ENCODE peak calls at places on chromosomes 1 and 21, in seven cellular contexts. T, W, C, S, B, Z and J are unnamed samples. For H3K27me3, the result is how much of the 10 kb centered on the place peaks cover.

GRCh38 chr1:27503961-27504587 is 14.1 kb upstream of the WASF2 start:
- DNase-seq in T (no peak), W (peak), C (no peak), S (no peak), B (no peak), Z (no peak), J (no peak)

GRCh38 chr1:221574529-221574928 is 167.4 kb downstream of the DUSP10 start:
- DNase-seq in T (no peak), W (no peak), C (no peak), S (no peak), B (no peak), Z (no peak), J (no peak)

GRCh38 chr1:2014181-2014580 is 5.0 kb upstream of the GABRD start:
- DNase-seq in T (no peak), W (no peak), C (no peak), S (no peak), B (no peak), Z (no peak), J (no peak)

GRCh38 chr1:245822997-245823396 is 668.2 kb downstream of the KIF26B start:
- DNase-seq in T (no peak), W (no peak), C (no peak), S (peak), B (peak), Z (no peak), J (no peak)

GRCh38 chr1:23667411-23667810 is 24.2 kb upstream of the RPL11 start:
- DNase-seq in T (no peak), W (no peak), C (no peak), S (no peak), B (no peak), Z (no peak), J (no peak)

GRCh38 chr1:109786107-109786470 is 22.4 kb upstream of the EPS8L3 start:
- DNase-seq in T (no peak), W (no peak), C (no peak), S (no peak), B (no peak), Z (no peak), J (no peak)

GRCh38 chr1:59071289-59071688 is 225.6 kb upstream of the FGGY start:
- DNase-seq in T (no peak), W (no peak), C (no peak), S (no peak), B (no peak), Z (no peak), J (no peak)

GRCh38 chr1:84969489-84970250 is 27.2 kb downstream of the MCOLN2 start:
- DNase-seq in T (no peak), W (no peak), C (no peak), S (no peak), B (no peak), Z (no peak), J (no peak)

GRCh38 chr1:176531896-176532892 is 69.2 kb downstream of the PAPPA2 start:
- DNase-seq in T (no peak), W (no peak), C (no peak), S (no peak), B (no peak), Z (no peak), J (no peak)

GRCh38 chr1:164728719-164729118 is 169.7 kb downstream of the PBX1 start:
- DNase-seq in T (no peak), W (no peak), C (no peak), S (no peak), B (no peak), Z (no peak), J (no peak)

GRCh38 chr1:17744666-17745563 is 10.2 kb upstream of the ACTL8 start:
- DNase-seq in T (no peak), W (no peak), C (no peak), S (no peak), B (no peak), Z (no peak), J (no peak)

GRCh38 chr1:222736972-222737371 is at the start of gene FAM177B:
- DNase-seq in T (no peak), W (no peak), C (no peak), S (no peak), B (no peak), Z (no peak), J (no peak)

GRCh38 chr1:207815913-207816312 is 64.1 kb downstream of the CD46 start:
- DNase-seq in T (no peak), W (no peak), C (no peak), S (no peak), B (no peak), Z (no peak), J (no peak)

GRCh38 chr1:109275706-109276345 is 7.1 kb downstream of the PSRC1 start:
- DNase-seq in T (no peak), W (no peak), C (no peak), S (no peak), B (no peak), Z (peak), J (no peak)

GRCh38 chr1:86394416-86394815 is 1.7 kb downstream of the ODF2L start:
- DNase-seq in T (no peak), W (no peak), C (no peak), S (no peak), B (no peak), Z (no peak), J (no peak)

GRCh38 chr1:215200121-215200520 is 117.6 kb downstream of the KCNK2 start:
- DNase-seq in T (no peak), W (no peak), C (no peak), S (no peak), B (no peak), Z (no peak), J (no peak)

GRCh38 chr21:42747267-42747701 is 93.9 kb downstream of the PDE9A start:
- DNase-seq in T (no peak), W (no peak), C (no peak), S (no peak), B (no peak), Z (no peak), J (no peak)

GRCh38 chr1:54519709-54520108 is 28.3 kb upstream of the ACOT11 start:
- DNase-seq in T (no peak), W (no peak), C (no peak), S (no peak), B (no peak), Z (peak), J (no peak)

GRCh38 chr1:84433253-84434080 is 35.2 kb downstream of the DNASE2B start:
- DNase-seq in T (peak), W (no peak), C (no peak), S (peak), B (peak), Z (peak), J (peak)

GRCh38 chr1:81004011-81004410 is 796.7 kb upstream of the ADGRL2 start:
- DNase-seq in T (no peak), W (no peak), C (no peak), S (no peak), B (no peak), Z (no peak), J (no peak)

GRCh38 chr1:112700290-112701226 is 6.4 kb downstream of the RHOC start:
- DNase-seq in T (peak), W (peak), C (peak), S (peak), B (peak), Z (peak), J (peak)

GRCh38 chr1:41735587-41736290 is 183.0 kb downstream of the HIVEP3 start:
- DNase-seq in T (no peak), W (no peak), C (no peak), S (no peak), B (no peak), Z (no peak), J (no peak)

GRCh38 chr1:168135982-168136708 is 585 bp downstream of the GPR161 start:
- DNase-seq in T (peak), W (peak), C (no peak), S (no peak), B (peak), Z (peak), J (peak)

GRCh38 chr1:200473698-200474371 is 64.0 kb upstream of the ZNF281 start:
- DNase-seq in T (no peak), W (no peak), C (no peak), S (no peak), B (no peak), Z (peak), J (no peak)

GRCh38 chr1:180248731-180249681 is 18.9 kb downstream of the LHX4 start:
- DNase-seq in T (no peak), W (no peak), C (no peak), S (no peak), B (no peak), Z (peak), J (no peak)

GRCh38 chr1:43121251-43121650 is 50.8 kb downstream of the EBNA1BP2 start:
- DNase-seq in T (no peak), W (no peak), C (no peak), S (no peak), B (no peak), Z (no peak), J (no peak)

GRCh38 chr1:191695865-191696264 is 462.4 kb upstream of the RGS18 start:
- DNase-seq in T (no peak), W (no peak), C (no peak), S (no peak), B (no peak), Z (no peak), J (no peak)

GRCh38 chr1:24696033-24696755 is 49.1 kb upstream of the CLIC4 start:
- DNase-seq in T (no peak), W (no peak), C (no peak), S (no peak), B (no peak), Z (no peak), J (no peak)

GRCh38 chr1:6988796-6989195 is 203.5 kb downstream of the CAMTA1 start:
- DNase-seq in T (no peak), W (no peak), C (peak), S (no peak), B (no peak), Z (no peak), J (no peak)

GRCh38 chr21:15250384-15250783 is 185.6 kb upstream of the NRIP1 start:
- DNase-seq in T (no peak), W (no peak), C (no peak), S (no peak), B (no peak), Z (no peak), J (no peak)

GRCh38 chr1:100543640-100544039 is 5.7 kb downstream of the GPR88 start:
- DNase-seq in T (no peak), W (no peak), C (no peak), S (no peak), B (no peak), Z (peak), J (peak)

DNA sequence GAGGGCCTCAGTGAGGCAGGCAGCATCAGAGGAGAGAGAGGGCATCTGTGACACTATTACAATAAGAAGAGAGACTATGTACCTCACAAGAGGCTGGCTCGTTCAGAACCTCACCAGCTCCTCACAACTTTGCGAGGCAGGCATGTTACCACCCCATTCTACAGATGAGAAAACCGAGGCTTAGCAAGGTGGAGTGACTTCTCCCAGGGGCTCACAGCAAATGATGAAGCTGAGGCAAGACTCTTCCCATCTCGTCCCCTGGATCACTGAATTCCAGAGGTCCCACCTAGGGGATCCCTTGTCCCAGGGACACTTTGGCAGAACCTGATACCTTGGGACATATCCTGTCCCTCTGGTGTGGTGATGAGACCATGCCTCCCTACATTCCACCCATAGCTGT is 64.4 kb downstream of the DISP3 start:
- DNase-seq in T (no peak), W (no peak), C (no peak), S (no peak), B (no peak), Z (no peak), J (no peak)
- H3K27me3 ChIP-seq in T (under half), W (under half), C (under half), S (under half), B (half or more), Z (under half), J (under half)

DNA sequence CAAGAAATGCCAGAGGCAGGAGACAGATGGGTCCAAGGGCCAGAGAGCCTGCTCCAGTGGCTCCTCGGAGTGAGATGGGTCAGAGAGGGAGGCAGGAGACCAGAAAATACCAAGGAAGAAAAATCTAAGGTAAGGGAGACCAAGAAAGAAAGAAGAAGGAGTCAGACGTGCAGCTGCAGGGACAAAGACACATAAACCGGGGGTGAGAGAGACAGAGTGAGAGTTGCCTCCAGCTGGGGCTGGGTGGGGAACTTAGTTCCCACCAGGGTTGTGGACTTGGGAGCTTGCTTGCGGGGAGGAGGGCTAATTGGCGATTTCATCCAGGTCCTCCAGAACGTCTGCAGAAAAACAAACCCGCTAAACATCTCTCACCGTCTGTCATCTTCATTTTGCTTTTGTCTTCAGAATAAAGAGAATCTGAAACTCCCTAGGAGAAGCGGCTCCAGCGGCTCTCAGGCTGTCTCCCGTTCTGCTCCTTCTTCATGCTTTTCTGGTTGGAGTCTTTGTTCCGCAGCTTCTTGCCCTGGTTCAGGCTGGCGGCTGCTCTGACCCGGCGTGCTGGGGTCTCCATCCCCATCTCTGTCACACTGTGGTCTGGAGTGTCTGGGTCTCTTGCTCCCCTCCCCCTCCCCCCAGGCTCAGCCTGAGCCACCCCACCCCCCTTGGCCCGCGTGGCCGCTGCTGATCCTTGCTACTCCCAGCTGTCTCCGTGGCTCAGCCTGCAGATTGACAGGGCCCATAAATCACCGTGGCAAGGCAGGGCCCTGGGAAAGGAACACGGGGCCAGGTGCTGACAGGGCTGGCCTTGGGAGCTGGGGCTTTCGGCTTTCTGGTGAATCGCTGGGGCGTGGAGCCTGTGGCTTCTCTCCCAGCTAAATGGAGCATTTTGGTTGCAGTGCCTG is 66.6 kb downstream of the UBIAD1 start:
- DNase-seq in T (peak), W (no peak), C (no peak), S (no peak), B (peak), Z (peak), J (no peak)
- H3K27me3 ChIP-seq in T (under half), W (under half), C (under half), S (under half), B (under half), Z (under half), J (under half)

GRCh38 chr1:162210171-162210570 is 140.7 kb downstream of the NOS1AP start:
- DNase-seq in T (no peak), W (no peak), C (no peak), S (no peak), B (no peak), Z (no peak), J (no peak)
- H3K27me3 ChIP-seq in T (under half), W (under half), C (under half), S (under half), B (under half), Z (under half), J (under half)

GRCh38 chr1:159184201-159184600 is 12.8 kb downstream of the CADM3 start:
- DNase-seq in T (no peak), W (no peak), C (no peak), S (no peak), B (no peak), Z (no peak), J (no peak)
- H3K27me3 ChIP-seq in T (under half), W (under half), C (under half), S (under half), B (under half), Z (under half), J (under half)

GRCh38 chr1:160608941-160609340 is 29.6 kb upstream of the CD84 start:
- DNase-seq in T (no peak), W (no peak), C (no peak), S (no peak), B (no peak), Z (no peak), J (no peak)
- H3K27me3 ChIP-seq in T (under half), W (under half), C (under half), S (under half), B (under half), Z (under half), J (under half)

DNA sequence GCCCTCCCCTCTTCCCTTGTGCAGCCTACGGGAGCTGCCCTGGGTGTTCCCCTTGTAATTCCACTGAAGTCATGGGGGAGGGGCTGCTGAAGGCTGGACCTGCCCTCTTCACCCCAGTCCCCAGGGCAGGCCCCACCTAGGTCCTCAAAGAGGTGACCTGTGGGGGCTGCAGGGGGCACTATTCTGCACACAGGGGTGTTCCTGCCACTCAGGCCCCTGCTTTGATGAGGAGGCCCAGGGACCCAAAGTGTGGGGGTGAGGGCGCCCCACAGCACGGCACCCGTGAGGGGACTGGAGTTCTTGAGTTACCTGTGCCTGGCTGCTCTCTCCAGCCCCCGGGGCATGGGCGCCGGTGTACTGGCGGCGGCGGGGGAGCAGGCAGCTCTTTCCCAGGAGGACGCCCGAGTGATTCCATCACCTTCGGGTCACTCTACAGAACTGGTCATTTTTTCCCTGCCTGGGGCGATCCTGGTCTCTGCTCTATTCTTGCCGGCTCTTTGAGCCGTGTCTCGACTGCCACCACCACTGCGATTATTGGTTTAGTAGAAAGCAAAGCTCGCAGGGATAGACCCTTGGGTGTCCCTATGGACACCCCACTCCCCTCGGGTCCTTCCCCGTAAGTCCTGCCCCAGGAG is 6.9 kb upstream of the PRDM16 start:
- DNase-seq in T (peak), W (no peak), C (peak), S (no peak), B (no peak), Z (no peak), J (no peak)
- H3K27me3 ChIP-seq in T (under half), W (under half), C (under half), S (under half), B (half or more), Z (under half), J (under half)

GRCh38 chr1:20402585-20403422 is 83.2 kb downstream of the CAMK2N1 start:
- DNase-seq in T (peak), W (no peak), C (no peak), S (no peak), B (no peak), Z (no peak), J (no peak)
- H3K27me3 ChIP-seq in T (under half), W (under half), C (under half), S (under half), B (under half), Z (under half), J (under half)

DNA sequence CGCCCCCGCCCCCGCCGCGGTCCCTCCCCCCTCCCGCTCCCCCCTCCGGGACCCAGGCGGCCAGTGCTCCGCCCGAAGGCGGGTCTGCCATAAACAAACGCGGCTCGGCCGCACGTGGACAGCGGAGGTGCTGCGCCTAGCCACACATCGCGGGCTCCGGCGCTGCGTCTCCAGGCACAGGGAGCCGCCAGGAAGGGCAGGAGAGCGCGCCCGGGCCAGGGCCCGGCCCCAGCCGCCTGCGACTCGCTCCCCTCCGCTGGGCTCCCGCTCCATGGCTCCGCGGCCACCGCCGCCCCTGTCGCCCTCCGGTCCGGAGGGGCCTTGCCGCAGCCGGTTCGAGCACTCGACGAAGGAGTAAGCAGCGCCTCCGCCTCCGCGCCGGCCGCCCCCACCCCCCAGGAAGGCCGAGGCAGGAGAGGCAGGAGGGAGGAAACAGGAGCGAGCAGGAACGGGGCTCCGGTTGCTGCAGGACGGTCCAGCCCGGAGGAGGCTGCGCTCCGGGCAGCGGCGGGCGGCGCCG is at the start of gene SIM2:
- DNase-seq in T (no peak), W (no peak), C (no peak), S (no peak), B (peak), Z (no peak), J (peak)
- H3K27me3 ChIP-seq in T (under half), W (under half), C (under half), S (half or more), B (under half), Z (half or more), J (under half)